ENCODE peak calls at places on chromosomes 5 and 9, in nine cellular contexts. One of them, this sample, is unnamed.
A peak's percentile ranks its signal among the peaks of the same experiment; 100 is the strongest.

GRCh38 chr5:108747111-108748009 is at the start of gene FER:
- DNase-seq in sigmoid colon: no peak
- DNase-seq in HepG2: peak; percentile 12
- DNase-seq in suprapubic skin: no peak
- DNase-seq in K562: peak; percentile 39
- DNase-seq in transverse colon: no peak
- DNase-seq in breast epithelium: peak; percentile 27
- DNase-seq in prostate gland: peak; percentile 29
- DNase-seq in stomach: no peak
- DNase-seq in this sample: no peak

GRCh38 chr5:90645024-90645610 is 86.5 kb downstream of the ADGRV1 start:
- DNase-seq in stomach: no peak
- DNase-seq in sigmoid colon: no peak
- DNase-seq in transverse colon: no peak
- DNase-seq in breast epithelium: no peak
- DNase-seq in HepG2: peak; percentile 37
- DNase-seq in suprapubic skin: no peak
- DNase-seq in K562: peak; percentile 71
- DNase-seq in prostate gland: no peak
- DNase-seq in this sample: no peak

GRCh38 chr9:89477811-89478583 is 19.9 kb downstream of the SEMA4D start:
- DNase-seq in breast epithelium: no peak
- DNase-seq in stomach: peak; percentile 71
- DNase-seq in prostate gland: peak; percentile 49
- DNase-seq in HepG2: no peak
- DNase-seq in transverse colon: no peak
- DNase-seq in K562: no peak
- DNase-seq in sigmoid colon: peak; percentile 53
- DNase-seq in suprapubic skin: no peak
- DNase-seq in this sample: no peak

GRCh38 chr5:88298425-88298824 is 29.8 kb upstream of the TMEM161B start:
- DNase-seq in stomach: no peak
- DNase-seq in sigmoid colon: no peak
- DNase-seq in breast epithelium: no peak
- DNase-seq in prostate gland: no peak
- DNase-seq in HepG2: no peak
- DNase-seq in transverse colon: no peak
- DNase-seq in K562: no peak
- DNase-seq in suprapubic skin: no peak
- DNase-seq in this sample: no peak

GRCh38 chr9:20224756-20225155 is 397.5 kb downstream of the MLLT3 start:
- DNase-seq in K562: no peak
- DNase-seq in stomach: no peak
- DNase-seq in suprapubic skin: no peak
- DNase-seq in sigmoid colon: no peak
- DNase-seq in breast epithelium: no peak
- DNase-seq in transverse colon: no peak
- DNase-seq in HepG2: no peak
- DNase-seq in prostate gland: no peak
- DNase-seq in this sample: no peak

GRCh38 chr5:109695005-109695926 is 5.5 kb downstream of the MAN2A1 start:
- DNase-seq in suprapubic skin: no peak
- DNase-seq in transverse colon: no peak
- DNase-seq in K562: peak; percentile 11
- DNase-seq in stomach: no peak
- DNase-seq in sigmoid colon: no peak
- DNase-seq in prostate gland: no peak
- DNase-seq in HepG2: no peak
- DNase-seq in breast epithelium: no peak
- DNase-seq in this sample: no peak

GRCh38 chr9:109012876-109013677 is at the start of gene CTNNAL1:
- DNase-seq in K562: peak; percentile 99
- DNase-seq in breast epithelium: peak; percentile 91
- DNase-seq in transverse colon: peak; percentile 96
- DNase-seq in HepG2: peak; percentile 82
- DNase-seq in suprapubic skin: peak; percentile 97
- DNase-seq in stomach: peak; percentile 94
- DNase-seq in prostate gland: peak; percentile 93
- DNase-seq in sigmoid colon: peak; percentile 98
- DNase-seq in this sample: peak; percentile 97

GRCh38 chr5:107602896-107603295 is 67.8 kb downstream of the EFNA5 start:
- DNase-seq in sigmoid colon: no peak
- DNase-seq in HepG2: no peak
- DNase-seq in transverse colon: no peak
- DNase-seq in suprapubic skin: no peak
- DNase-seq in stomach: no peak
- DNase-seq in prostate gland: no peak
- DNase-seq in K562: no peak
- DNase-seq in breast epithelium: no peak
- DNase-seq in this sample: no peak

GRCh38 chr5:42948961-42949347 is 91.2 kb downstream of the ANXA2R start:
- DNase-seq in HepG2: no peak
- DNase-seq in transverse colon: no peak
- DNase-seq in suprapubic skin: no peak
- DNase-seq in stomach: no peak
- DNase-seq in K562: no peak
- DNase-seq in prostate gland: no peak
- DNase-seq in sigmoid colon: no peak
- DNase-seq in breast epithelium: no peak
- DNase-seq in this sample: no peak

GRCh38 chr9:27282269-27282668 is 14.7 kb downstream of the EQTN start:
- DNase-seq in transverse colon: no peak
- DNase-seq in stomach: no peak
- DNase-seq in K562: no peak
- DNase-seq in HepG2: no peak
- DNase-seq in breast epithelium: no peak
- DNase-seq in suprapubic skin: no peak
- DNase-seq in prostate gland: no peak
- DNase-seq in sigmoid colon: no peak
- DNase-seq in this sample: no peak

GRCh38 chr5:39700523-39700922 is 275.7 kb upstream of the DAB2 start:
- DNase-seq in stomach: no peak
- DNase-seq in sigmoid colon: no peak
- DNase-seq in HepG2: no peak
- DNase-seq in breast epithelium: no peak
- DNase-seq in suprapubic skin: no peak
- DNase-seq in transverse colon: no peak
- DNase-seq in prostate gland: no peak
- DNase-seq in K562: no peak
- DNase-seq in this sample: no peak

GRCh38 chr9:116320180-116320799 is 166.7 kb downstream of the PAPPA start:
- DNase-seq in K562: no peak
- DNase-seq in suprapubic skin: no peak
- DNase-seq in prostate gland: no peak
- DNase-seq in HepG2: no peak
- DNase-seq in sigmoid colon: no peak
- DNase-seq in transverse colon: no peak
- DNase-seq in breast epithelium: no peak
- DNase-seq in stomach: no peak
- DNase-seq in this sample: no peak

GRCh38 chr9:111405701-111406100 is 75.7 kb upstream of the OR2K2 start:
- DNase-seq in K562: no peak
- DNase-seq in HepG2: no peak
- DNase-seq in stomach: no peak
- DNase-seq in suprapubic skin: no peak
- DNase-seq in prostate gland: no peak
- DNase-seq in breast epithelium: no peak
- DNase-seq in sigmoid colon: no peak
- DNase-seq in transverse colon: no peak
- DNase-seq in this sample: no peak

GRCh38 chr9:123002754-123003153 is 30.7 kb upstream of the GPR21 start:
- DNase-seq in transverse colon: no peak
- DNase-seq in suprapubic skin: no peak
- DNase-seq in HepG2: no peak
- DNase-seq in prostate gland: no peak
- DNase-seq in breast epithelium: no peak
- DNase-seq in K562: no peak
- DNase-seq in stomach: no peak
- DNase-seq in sigmoid colon: no peak
- DNase-seq in this sample: no peak

DNA sequence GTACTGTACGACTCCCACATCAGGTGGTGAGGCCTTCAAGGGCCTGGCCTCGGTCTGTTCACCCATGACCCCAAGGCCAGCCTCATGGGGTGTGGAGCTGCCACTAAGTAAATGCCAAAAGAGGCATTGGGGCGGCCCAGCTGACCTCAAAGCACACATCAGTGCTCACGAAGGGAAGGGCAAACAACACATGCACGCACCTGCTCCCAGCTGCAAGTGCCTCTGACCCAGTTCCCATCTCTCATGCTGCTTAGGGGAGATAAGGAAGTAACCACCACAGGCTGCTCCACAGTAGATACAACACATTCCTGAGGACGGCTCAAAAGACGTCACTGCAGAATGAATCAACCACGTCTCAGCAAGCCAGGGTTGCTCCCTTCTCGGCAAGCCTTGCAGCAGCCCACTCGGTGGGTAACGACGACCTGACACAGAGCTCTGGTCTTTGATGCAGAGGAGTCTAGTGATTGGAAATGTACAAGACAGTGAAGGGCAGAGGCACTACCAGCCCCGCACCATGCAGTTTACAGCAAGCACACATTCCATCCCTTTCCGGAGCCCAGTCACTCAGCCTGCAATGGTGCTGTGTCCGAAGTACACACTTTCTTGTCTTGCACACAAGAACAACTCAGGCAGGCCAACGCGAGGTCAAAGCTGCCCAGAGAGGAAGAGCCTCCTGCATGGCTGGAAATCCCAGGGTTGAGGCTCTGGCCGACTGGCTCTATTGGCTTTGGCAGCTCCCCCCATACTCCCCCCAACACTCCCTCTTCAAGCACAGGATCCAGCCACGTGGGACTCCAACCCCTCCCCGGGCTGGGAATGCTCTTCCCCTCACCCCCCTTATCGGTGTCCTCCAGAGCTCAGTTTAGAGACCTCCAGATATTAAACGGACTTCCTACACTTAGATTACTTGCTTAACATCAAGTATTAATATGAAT is 31.8 kb downstream of the FABP6 start:
- DNase-seq in breast epithelium: no peak
- DNase-seq in suprapubic skin: no peak
- DNase-seq in stomach: peak; percentile 74
- DNase-seq in sigmoid colon: no peak
- DNase-seq in HepG2: peak; percentile 50
- DNase-seq in prostate gland: no peak
- DNase-seq in transverse colon: peak; percentile 56
- DNase-seq in K562: peak; percentile 93
- DNase-seq in this sample: no peak
- TF ChIP-seq CTCF in breast epithelium: no peak
- TF ChIP-seq CTCF in suprapubic skin: no peak
- TF ChIP-seq CTCF in stomach: no peak
- TF ChIP-seq CTCF in sigmoid colon: no peak
- TF ChIP-seq CTCF in HepG2: no peak
- TF ChIP-seq CTCF in prostate gland: no peak
- TF ChIP-seq CTCF in transverse colon: no peak
- TF ChIP-seq CTCF in K562: no peak
- TF ChIP-seq CTCF in this sample: no peak

DNA sequence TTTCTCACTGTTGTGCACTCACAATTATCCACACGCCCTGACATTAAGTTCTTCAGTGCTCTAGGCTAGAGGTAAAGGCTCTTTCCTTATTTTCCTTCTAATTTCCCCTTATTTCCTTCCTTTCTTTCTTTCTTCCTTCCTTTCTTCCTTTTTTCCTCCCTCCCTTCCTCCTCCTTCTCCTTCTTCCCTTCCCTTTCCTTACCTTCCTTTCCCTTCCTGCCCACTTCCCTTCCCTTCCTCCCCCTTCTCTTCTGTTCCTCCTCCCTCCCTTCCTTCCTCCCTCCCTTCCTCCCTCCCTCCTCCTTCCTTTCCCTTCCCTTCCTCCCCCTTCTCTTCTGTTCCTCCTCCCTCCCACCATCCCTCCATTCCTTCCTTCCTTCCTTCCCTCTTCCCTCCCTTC is 317.0 kb upstream of the IRX1 start:
- DNase-seq in sigmoid colon: no peak
- DNase-seq in transverse colon: no peak
- DNase-seq in breast epithelium: no peak
- DNase-seq in HepG2: no peak
- DNase-seq in prostate gland: no peak
- DNase-seq in stomach: no peak
- DNase-seq in suprapubic skin: no peak
- DNase-seq in K562: no peak
- DNase-seq in this sample: peak; percentile 22
- H3K9me3 ChIP-seq in sigmoid colon: no peaks in the 10 kb centered on the region
- H3K9me3 ChIP-seq in transverse colon: no peaks in the 10 kb centered on the region
- H3K9me3 ChIP-seq in breast epithelium: peaks cover 5% of the 10 kb centered on the region
- H3K9me3 ChIP-seq in HepG2: peaks cover 7% of the 10 kb centered on the region
- H3K9me3 ChIP-seq in prostate gland: no peaks in the 10 kb centered on the region
- H3K9me3 ChIP-seq in stomach: peaks cover 6% of the 10 kb centered on the region
- H3K9me3 ChIP-seq in suprapubic skin: no peaks in the 10 kb centered on the region
- H3K9me3 ChIP-seq in K562: no peaks in the 10 kb centered on the region
- H3K9me3 ChIP-seq in this sample: no peaks in the 10 kb centered on the region

GRCh38 chr5:180343846-180344327 is 9.2 kb downstream of the GFPT2 start:
- DNase-seq in K562: no peak
- DNase-seq in prostate gland: no peak
- DNase-seq in HepG2: no peak
- DNase-seq in suprapubic skin: peak; percentile 83
- DNase-seq in sigmoid colon: peak; percentile 78
- DNase-seq in breast epithelium: no peak
- DNase-seq in transverse colon: no peak
- DNase-seq in stomach: no peak
- DNase-seq in this sample: no peak

GRCh38 chr5:180343110-180343845 is 9.9 kb downstream of the GFPT2 start:
- DNase-seq in HepG2: no peak
- DNase-seq in K562: no peak
- DNase-seq in stomach: no peak
- DNase-seq in suprapubic skin: no peak
- DNase-seq in sigmoid colon: peak; percentile 65
- DNase-seq in transverse colon: no peak
- DNase-seq in prostate gland: no peak
- DNase-seq in breast epithelium: no peak
- DNase-seq in this sample: no peak

GRCh38 chr5:180339583-180340183 is 13.5 kb downstream of the GFPT2 start:
- DNase-seq in stomach: no peak
- DNase-seq in breast epithelium: no peak
- DNase-seq in suprapubic skin: no peak
- DNase-seq in K562: no peak
- DNase-seq in sigmoid colon: no peak
- DNase-seq in transverse colon: no peak
- DNase-seq in HepG2: no peak
- DNase-seq in prostate gland: no peak
- DNase-seq in this sample: no peak

GRCh38 chr5:180340856-180341255 is 12.3 kb downstream of the GFPT2 start:
- DNase-seq in suprapubic skin: no peak
- DNase-seq in transverse colon: no peak
- DNase-seq in K562: no peak
- DNase-seq in breast epithelium: no peak
- DNase-seq in stomach: no peak
- DNase-seq in HepG2: no peak
- DNase-seq in sigmoid colon: no peak
- DNase-seq in prostate gland: no peak
- DNase-seq in this sample: no peak

GRCh38 chr5:180341595-180341994 is 11.5 kb downstream of the GFPT2 start:
- DNase-seq in breast epithelium: no peak
- DNase-seq in suprapubic skin: no peak
- DNase-seq in K562: peak; percentile 30
- DNase-seq in transverse colon: no peak
- DNase-seq in sigmoid colon: no peak
- DNase-seq in HepG2: no peak
- DNase-seq in stomach: no peak
- DNase-seq in prostate gland: no peak
- DNase-seq in this sample: no peak
- TF ChIP-seq POLR2AphosphoS5 in breast epithelium: no peak
- TF ChIP-seq POLR2AphosphoS5 in suprapubic skin: no peak
- TF ChIP-seq POLR2AphosphoS5 in K562: no peak
- TF ChIP-seq POLR2AphosphoS5 in transverse colon: no peak
- TF ChIP-seq POLR2AphosphoS5 in sigmoid colon: no peak
- TF ChIP-seq POLR2AphosphoS5 in HepG2: no peak
- TF ChIP-seq POLR2AphosphoS5 in stomach: no peak
- TF ChIP-seq POLR2AphosphoS5 in prostate gland: no peak
- TF ChIP-seq POLR2AphosphoS5 in this sample: no peak

GRCh38 chr5:132237141-132237540 is 9.5 kb upstream of the P4HA2 start:
- DNase-seq in HepG2: no peak
- DNase-seq in breast epithelium: no peak
- DNase-seq in sigmoid colon: peak; percentile 40
- DNase-seq in stomach: no peak
- DNase-seq in transverse colon: peak; percentile 3
- DNase-seq in K562: no peak
- DNase-seq in prostate gland: no peak
- DNase-seq in suprapubic skin: no peak
- DNase-seq in this sample: no peak
- TF ChIP-seq CTCF in HepG2: no peak
- TF ChIP-seq CTCF in breast epithelium: no peak
- TF ChIP-seq CTCF in sigmoid colon: no peak
- TF ChIP-seq CTCF in stomach: no peak
- TF ChIP-seq CTCF in transverse colon: no peak
- TF ChIP-seq CTCF in K562: no peak
- TF ChIP-seq CTCF in prostate gland: no peak
- TF ChIP-seq CTCF in suprapubic skin: no peak
- TF ChIP-seq CTCF in this sample: no peak

This sample was measured in vagina.